ENCODE peak calls at places on chromosomes 7 and 10, in five cellular contexts. One of them, this sample, is unnamed.
A peak's percentile ranks its signal among the peaks of the same experiment; 100 is the strongest.

GRCh38 chr7:70710651-70711050 is 421.3 kb upstream of the GALNT17 start:
- ATAC-seq in central memory CD8-positive, alpha-beta T cell: no peak
- ATAC-seq in activated T-cell treated with anti-CD3 and anti-CD28 coated beads, Interleukin-2, amount 50 U/mL, for 4 hours: no peak
- ATAC-seq in lower lobe of right lung: no peak
- ATAC-seq in gastroesophageal sphincter: no peak
- ATAC-seq in this sample: no peak

GRCh38 chr10:68156373-68157185 is 47.3 kb downstream of the MYPN start:
- ATAC-seq in central memory CD8-positive, alpha-beta T cell: peak; percentile 40
- ATAC-seq in activated T-cell treated with anti-CD3 and anti-CD28 coated beads, Interleukin-2, amount 50 U/mL, for 4 hours: peak; percentile 59
- ATAC-seq in lower lobe of right lung: peak; percentile 74
- ATAC-seq in gastroesophageal sphincter: peak; percentile 44
- ATAC-seq in this sample: peak; percentile 70

GRCh38 chr10:112456533-112456932 is 9.5 kb downstream of the VTI1A start:
- ATAC-seq in central memory CD8-positive, alpha-beta T cell: no peak
- ATAC-seq in activated T-cell treated with anti-CD3 and anti-CD28 coated beads, Interleukin-2, amount 50 U/mL, for 4 hours: no peak
- ATAC-seq in lower lobe of right lung: no peak
- ATAC-seq in gastroesophageal sphincter: no peak
- ATAC-seq in this sample: no peak

GRCh38 chr10:34292178-34292565 is 522.9 kb downstream of the PARD3 start:
- ATAC-seq in central memory CD8-positive, alpha-beta T cell: no peak
- ATAC-seq in activated T-cell treated with anti-CD3 and anti-CD28 coated beads, Interleukin-2, amount 50 U/mL, for 4 hours: no peak
- ATAC-seq in lower lobe of right lung: no peak
- ATAC-seq in gastroesophageal sphincter: no peak
- ATAC-seq in this sample: peak; percentile 66

GRCh38 chr10:84159076-84159475 is 14.5 kb upstream of the GPR15LG start:
- ATAC-seq in central memory CD8-positive, alpha-beta T cell: no peak
- ATAC-seq in activated T-cell treated with anti-CD3 and anti-CD28 coated beads, Interleukin-2, amount 50 U/mL, for 4 hours: no peak
- ATAC-seq in lower lobe of right lung: no peak
- ATAC-seq in gastroesophageal sphincter: no peak
- ATAC-seq in this sample: no peak

GRCh38 chr10:85864866-85865526 is 501.6 kb downstream of the GRID1 start:
- ATAC-seq in central memory CD8-positive, alpha-beta T cell: no peak
- ATAC-seq in activated T-cell treated with anti-CD3 and anti-CD28 coated beads, Interleukin-2, amount 50 U/mL, for 4 hours: no peak
- ATAC-seq in lower lobe of right lung: no peak
- ATAC-seq in gastroesophageal sphincter: no peak
- ATAC-seq in this sample: no peak

GRCh38 chr7:107078517-107078966 is 34.0 kb downstream of the PRKAR2B start:
- ATAC-seq in central memory CD8-positive, alpha-beta T cell: no peak
- ATAC-seq in activated T-cell treated with anti-CD3 and anti-CD28 coated beads, Interleukin-2, amount 50 U/mL, for 4 hours: no peak
- ATAC-seq in lower lobe of right lung: peak; percentile 90
- ATAC-seq in gastroesophageal sphincter: no peak
- ATAC-seq in this sample: no peak

GRCh38 chr10:58152698-58153263 is 114.9 kb downstream of the IPMK start:
- ATAC-seq in central memory CD8-positive, alpha-beta T cell: no peak
- ATAC-seq in activated T-cell treated with anti-CD3 and anti-CD28 coated beads, Interleukin-2, amount 50 U/mL, for 4 hours: no peak
- ATAC-seq in lower lobe of right lung: no peak
- ATAC-seq in gastroesophageal sphincter: no peak
- ATAC-seq in this sample: no peak

GRCh38 chr7:92765725-92766124 is 70.6 kb downstream of the CDK6 start:
- ATAC-seq in central memory CD8-positive, alpha-beta T cell: no peak
- ATAC-seq in activated T-cell treated with anti-CD3 and anti-CD28 coated beads, Interleukin-2, amount 50 U/mL, for 4 hours: no peak
- ATAC-seq in lower lobe of right lung: peak; percentile 45
- ATAC-seq in gastroesophageal sphincter: peak; percentile 60
- ATAC-seq in this sample: no peak

GRCh38 chr10:106025208-106025811 is 1139.2 kb downstream of the SORCS1 start:
- ATAC-seq in central memory CD8-positive, alpha-beta T cell: no peak
- ATAC-seq in activated T-cell treated with anti-CD3 and anti-CD28 coated beads, Interleukin-2, amount 50 U/mL, for 4 hours: no peak
- ATAC-seq in lower lobe of right lung: no peak
- ATAC-seq in gastroesophageal sphincter: no peak
- ATAC-seq in this sample: no peak

GRCh38 chr7:65448824-65449504 is 75.3 kb downstream of the ZNF92 start:
- ATAC-seq in central memory CD8-positive, alpha-beta T cell: no peak
- ATAC-seq in activated T-cell treated with anti-CD3 and anti-CD28 coated beads, Interleukin-2, amount 50 U/mL, for 4 hours: peak; percentile 59
- ATAC-seq in lower lobe of right lung: peak; percentile 72
- ATAC-seq in gastroesophageal sphincter: peak; percentile 41
- ATAC-seq in this sample: peak; percentile 81

GRCh38 chr10:23280420-23281043 is 64.1 kb downstream of the C10orf67 start:
- ATAC-seq in central memory CD8-positive, alpha-beta T cell: no peak
- ATAC-seq in activated T-cell treated with anti-CD3 and anti-CD28 coated beads, Interleukin-2, amount 50 U/mL, for 4 hours: no peak
- ATAC-seq in lower lobe of right lung: no peak
- ATAC-seq in gastroesophageal sphincter: no peak
- ATAC-seq in this sample: no peak

GRCh38 chr7:8261711-8262695 is at the start of gene ICA1:
- ATAC-seq in central memory CD8-positive, alpha-beta T cell: peak; percentile 49
- ATAC-seq in activated T-cell treated with anti-CD3 and anti-CD28 coated beads, Interleukin-2, amount 50 U/mL, for 4 hours: peak; percentile 67
- ATAC-seq in lower lobe of right lung: peak; percentile 95
- ATAC-seq in gastroesophageal sphincter: peak; percentile 66
- ATAC-seq in this sample: peak; percentile 52

GRCh38 chr7:116672596-116673503 is 854 bp downstream of the MET start:
- ATAC-seq in central memory CD8-positive, alpha-beta T cell: no peak
- ATAC-seq in activated T-cell treated with anti-CD3 and anti-CD28 coated beads, Interleukin-2, amount 50 U/mL, for 4 hours: no peak
- ATAC-seq in lower lobe of right lung: peak; percentile 34
- ATAC-seq in gastroesophageal sphincter: no peak
- ATAC-seq in this sample: no peak

GRCh38 chr7:3028071-3028766 is 15.4 kb downstream of the CARD11 start:
- ATAC-seq in central memory CD8-positive, alpha-beta T cell: no peak
- ATAC-seq in activated T-cell treated with anti-CD3 and anti-CD28 coated beads, Interleukin-2, amount 50 U/mL, for 4 hours: peak; percentile 89
- ATAC-seq in lower lobe of right lung: peak; percentile 47
- ATAC-seq in gastroesophageal sphincter: no peak
- ATAC-seq in this sample: peak; percentile 98

GRCh38 chr7:6465862-6466261 is 18.1 kb upstream of the DAGLB start:
- ATAC-seq in central memory CD8-positive, alpha-beta T cell: no peak
- ATAC-seq in activated T-cell treated with anti-CD3 and anti-CD28 coated beads, Interleukin-2, amount 50 U/mL, for 4 hours: no peak
- ATAC-seq in lower lobe of right lung: peak; percentile 80
- ATAC-seq in gastroesophageal sphincter: no peak
- ATAC-seq in this sample: no peak

GRCh38 chr10:71966046-71967004 is 2.1 kb downstream of the CHST3 start:
- ATAC-seq in central memory CD8-positive, alpha-beta T cell: no peak
- ATAC-seq in activated T-cell treated with anti-CD3 and anti-CD28 coated beads, Interleukin-2, amount 50 U/mL, for 4 hours: no peak
- ATAC-seq in lower lobe of right lung: no peak
- ATAC-seq in gastroesophageal sphincter: no peak
- ATAC-seq in this sample: no peak

GRCh38 chr7:131723926-131724325 is 167.5 kb upstream of the PODXL start:
- ATAC-seq in central memory CD8-positive, alpha-beta T cell: no peak
- ATAC-seq in activated T-cell treated with anti-CD3 and anti-CD28 coated beads, Interleukin-2, amount 50 U/mL, for 4 hours: no peak
- ATAC-seq in lower lobe of right lung: no peak
- ATAC-seq in gastroesophageal sphincter: no peak
- ATAC-seq in this sample: no peak

GRCh38 chr7:120591-120991 is 71.8 kb upstream of the FAM20C start:
- ATAC-seq in central memory CD8-positive, alpha-beta T cell: no peak
- ATAC-seq in activated T-cell treated with anti-CD3 and anti-CD28 coated beads, Interleukin-2, amount 50 U/mL, for 4 hours: no peak
- ATAC-seq in lower lobe of right lung: peak; percentile 85
- ATAC-seq in gastroesophageal sphincter: no peak
- ATAC-seq in this sample: no peak

GRCh38 chr10:3248526-3249255 is 76.1 kb upstream of the PITRM1 start:
- ATAC-seq in central memory CD8-positive, alpha-beta T cell: no peak
- ATAC-seq in activated T-cell treated with anti-CD3 and anti-CD28 coated beads, Interleukin-2, amount 50 U/mL, for 4 hours: no peak
- ATAC-seq in lower lobe of right lung: peak; percentile 61
- ATAC-seq in gastroesophageal sphincter: peak; percentile 88
- ATAC-seq in this sample: peak; percentile 86

GRCh38 chr7:16838386-16838785 is 33.6 kb upstream of the AGR2 start:
- ATAC-seq in central memory CD8-positive, alpha-beta T cell: no peak
- ATAC-seq in activated T-cell treated with anti-CD3 and anti-CD28 coated beads, Interleukin-2, amount 50 U/mL, for 4 hours: no peak
- ATAC-seq in lower lobe of right lung: no peak
- ATAC-seq in gastroesophageal sphincter: no peak
- ATAC-seq in this sample: no peak

GRCh38 chr10:76626406-76626805 is 1011.2 kb downstream of the KCNMA1 start:
- ATAC-seq in central memory CD8-positive, alpha-beta T cell: no peak
- ATAC-seq in activated T-cell treated with anti-CD3 and anti-CD28 coated beads, Interleukin-2, amount 50 U/mL, for 4 hours: no peak
- ATAC-seq in lower lobe of right lung: no peak
- ATAC-seq in gastroesophageal sphincter: no peak
- ATAC-seq in this sample: no peak

GRCh38 chr7:77242068-77242467 is 42.4 kb upstream of the FGL2 start:
- ATAC-seq in central memory CD8-positive, alpha-beta T cell: no peak
- ATAC-seq in activated T-cell treated with anti-CD3 and anti-CD28 coated beads, Interleukin-2, amount 50 U/mL, for 4 hours: no peak
- ATAC-seq in lower lobe of right lung: no peak
- ATAC-seq in gastroesophageal sphincter: no peak
- ATAC-seq in this sample: no peak

GRCh38 chr10:5576154-5576748 is 51.5 kb downstream of the CALML3 start:
- ATAC-seq in central memory CD8-positive, alpha-beta T cell: no peak
- ATAC-seq in activated T-cell treated with anti-CD3 and anti-CD28 coated beads, Interleukin-2, amount 50 U/mL, for 4 hours: no peak
- ATAC-seq in lower lobe of right lung: no peak
- ATAC-seq in gastroesophageal sphincter: no peak
- ATAC-seq in this sample: no peak

GRCh38 chr10:58465641-58466040 is 47.0 kb upstream of the BICC1 start:
- ATAC-seq in central memory CD8-positive, alpha-beta T cell: no peak
- ATAC-seq in activated T-cell treated with anti-CD3 and anti-CD28 coated beads, Interleukin-2, amount 50 U/mL, for 4 hours: no peak
- ATAC-seq in lower lobe of right lung: no peak
- ATAC-seq in gastroesophageal sphincter: no peak
- ATAC-seq in this sample: no peak

GRCh38 chr10:71436268-71436922 is 39.7 kb downstream of the CDH23 start:
- ATAC-seq in central memory CD8-positive, alpha-beta T cell: no peak
- ATAC-seq in activated T-cell treated with anti-CD3 and anti-CD28 coated beads, Interleukin-2, amount 50 U/mL, for 4 hours: no peak
- ATAC-seq in lower lobe of right lung: no peak
- ATAC-seq in gastroesophageal sphincter: no peak
- ATAC-seq in this sample: no peak

GRCh38 chr7:76165106-76165972 is 36.4 kb upstream of the SRRM3 start:
- ATAC-seq in central memory CD8-positive, alpha-beta T cell: no peak
- ATAC-seq in activated T-cell treated with anti-CD3 and anti-CD28 coated beads, Interleukin-2, amount 50 U/mL, for 4 hours: no peak
- ATAC-seq in lower lobe of right lung: no peak
- ATAC-seq in gastroesophageal sphincter: no peak
- ATAC-seq in this sample: no peak

GRCh38 chr7:105461518-105461917 is 60.6 kb downstream of the PUS7 start:
- ATAC-seq in central memory CD8-positive, alpha-beta T cell: no peak
- ATAC-seq in activated T-cell treated with anti-CD3 and anti-CD28 coated beads, Interleukin-2, amount 50 U/mL, for 4 hours: no peak
- ATAC-seq in lower lobe of right lung: no peak
- ATAC-seq in gastroesophageal sphincter: no peak
- ATAC-seq in this sample: no peak

This sample was measured in activated T-helper 17 cell treated with anti-CD3 and anti-CD28 coated beads, Interleukin-2, amount 50 U/mL, for 72 hours.